ENCODE peak calls at places on chromosomes 13 and 19, in six cellular contexts. S is PC-3; G is prostate gland; W is astrocyte; T is neural progenitor cell; J is CD8-positive, alpha-beta T cell. L is an unnamed sample.

GRCh38 chr13:67390462-67391093 is 160.4 kb upstream of the PCDH9 start:
- DNase-seq in S (no peak), G (no peak), W (peak; percentile 55), T (no peak), J (no peak), L (no peak)

GRCh38 chr13:51148952-51149573 is 38.0 kb upstream of the C13orf42 start:
- DNase-seq in S (peak; percentile 50), G (peak; percentile 42), W (peak; percentile 47), T (peak; percentile 82), J (no peak), L (peak; percentile 26)

GRCh38 chr13:41520016-41520698 is 62.8 kb downstream of the RGCC start:
- DNase-seq in S (no peak), G (no peak), W (no peak), T (no peak), J (no peak), L (no peak)

GRCh38 chr13:65154661-65155447 is 2075.3 kb downstream of the PCDH9 start:
- DNase-seq in S (no peak), G (no peak), W (no peak), T (no peak), J (no peak), L (no peak)

GRCh38 chr13:111429064-111429558 is 108.7 kb downstream of the TEX29 start:
- DNase-seq in S (peak; percentile 47), G (no peak), W (no peak), T (peak; percentile 69), J (no peak), L (no peak)

GRCh38 chr13:24891476-24892108 is 127.6 kb downstream of the RNF17 start:
- DNase-seq in S (no peak), G (no peak), W (no peak), T (no peak), J (no peak), L (no peak)

GRCh38 chr13:36332986-36333385 is 13.2 kb downstream of the SPART start:
- DNase-seq in S (peak; percentile 33), G (no peak), W (no peak), T (no peak), J (no peak), L (peak; percentile 41)

GRCh38 chr13:59787679-59788078 is 376.0 kb downstream of the DIAPH3 start:
- DNase-seq in S (no peak), G (no peak), W (no peak), T (peak; percentile 66), J (no peak), L (no peak)

GRCh38 chr19:4172861-4173473 is 9.4 kb downstream of the SIRT6 start:
- DNase-seq in S (peak; percentile 24), G (peak; percentile 30), W (no peak), T (peak; percentile 92), J (peak; percentile 46), L (no peak)

GRCh38 chr13:85772379-85772778 is 26.8 kb downstream of the SLITRK6 start:
- DNase-seq in S (peak; percentile 4), G (no peak), W (peak; percentile 33), T (no peak), J (no peak), L (no peak)

GRCh38 chr13:26502826-26503225 is 54.7 kb upstream of the WASF3 start:
- DNase-seq in S (peak; percentile 10), G (no peak), W (peak; percentile 31), T (peak; percentile 40), J (no peak), L (peak; percentile 26)

GRCh38 chr13:101424381-101425155 is 8.3 kb upstream of the NALCN start:
- DNase-seq in S (peak; percentile 33), G (no peak), W (no peak), T (no peak), J (no peak), L (no peak)

GRCh38 chr19:31253816-31254551 is 95.3 kb downstream of the TSHZ3 start:
- DNase-seq in S (peak; percentile 46), G (peak; percentile 85), W (peak; percentile 47), T (no peak), J (no peak), L (peak; percentile 89)

GRCh38 chr19:16442386-16443276 is 29.1 kb downstream of the EPS15L1 start:
- DNase-seq in S (no peak), G (no peak), W (no peak), T (peak; percentile 15), J (no peak), L (no peak)

GRCh38 chr19:16446108-16447014 is 25.4 kb downstream of the EPS15L1 start:
- DNase-seq in S (no peak), G (no peak), W (no peak), T (no peak), J (no peak), L (no peak)

GRCh38 chr19:16447015-16447384 is 24.8 kb downstream of the EPS15L1 start:
- DNase-seq in S (no peak), G (no peak), W (peak; percentile 83), T (no peak), J (no peak), L (no peak)

GRCh38 chr19:16444273-16444597 is 27.5 kb downstream of the EPS15L1 start:
- DNase-seq in S (no peak), G (no peak), W (no peak), T (no peak), J (no peak), L (no peak)

GRCh38 chr19:16445238-16446107 is 26.3 kb downstream of the EPS15L1 start:
- DNase-seq in S (peak; percentile 52), G (no peak), W (peak; percentile 44), T (no peak), J (no peak), L (no peak)
- H3K27ac ChIP-seq in S (peak overlapping the region; percentile 55), G (no peak overlapping the region), W (peak overlapping the region; percentile 8), T (no peak overlapping the region), J (no peak overlapping the region), L (no peak overlapping the region)

DNA sequence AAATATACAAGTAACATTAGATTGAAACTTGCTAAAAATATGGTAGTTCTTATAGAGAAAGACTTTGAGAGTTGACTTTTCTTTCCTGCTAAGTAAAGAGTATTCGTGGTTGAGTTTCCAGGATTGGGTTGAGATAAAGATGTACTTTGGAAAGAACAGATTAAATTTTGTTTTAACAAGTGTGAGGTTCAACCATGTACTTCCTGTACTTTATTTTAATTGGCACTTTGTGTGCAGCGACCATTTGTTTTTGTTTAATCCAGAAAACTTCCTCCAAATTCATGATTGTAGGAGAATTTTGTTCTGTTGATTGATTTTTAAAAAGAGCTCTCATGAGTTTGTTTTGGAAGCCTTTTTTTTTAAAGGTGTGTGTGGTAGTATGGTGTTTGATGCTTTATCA is 46.9 kb downstream of the PAN3 start:
- DNase-seq in S (no peak), G (no peak), W (peak; percentile 7), T (no peak), J (no peak), L (no peak)
- TF ChIP-seq CTCF in S (no peak), G (no peak), W (no peak), T (no peak), J (no peak), L (no peak)

DNA sequence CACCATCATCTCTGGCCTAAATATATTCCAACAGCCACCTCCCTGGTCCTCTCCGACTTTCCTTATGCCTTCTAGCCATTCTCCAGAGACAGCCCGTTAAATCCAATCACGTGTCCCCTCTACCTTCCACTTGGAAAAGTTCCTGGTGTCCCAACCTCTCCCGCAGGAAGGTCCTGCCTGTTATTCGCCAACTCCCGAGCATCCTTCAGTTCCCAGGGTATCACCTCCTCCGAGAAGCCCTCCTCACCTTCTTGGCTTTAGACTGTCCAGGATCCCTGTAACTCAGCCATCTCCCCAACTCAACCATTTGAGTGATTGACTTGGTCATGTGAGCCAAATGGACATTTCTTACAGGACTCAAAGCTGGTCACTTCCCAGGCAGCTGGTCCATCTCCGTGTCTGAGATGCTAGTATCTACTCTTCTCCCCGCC is 28.1 kb upstream of the NANOS3 start:
- DNase-seq in S (peak; percentile 25), G (no peak), W (no peak), T (no peak), J (no peak), L (no peak)
- H3K4me1 ChIP-seq in S (peaks cover 78% of the 10 kb centered on the region), G (peaks cover 12% of the 10 kb centered on the region), W (peaks cover 66% of the 10 kb centered on the region), T (peaks cover 14% of the 10 kb centered on the region), J (peaks cover 51% of the 10 kb centered on the region), L (peaks cover 40% of the 10 kb centered on the region)

DNA sequence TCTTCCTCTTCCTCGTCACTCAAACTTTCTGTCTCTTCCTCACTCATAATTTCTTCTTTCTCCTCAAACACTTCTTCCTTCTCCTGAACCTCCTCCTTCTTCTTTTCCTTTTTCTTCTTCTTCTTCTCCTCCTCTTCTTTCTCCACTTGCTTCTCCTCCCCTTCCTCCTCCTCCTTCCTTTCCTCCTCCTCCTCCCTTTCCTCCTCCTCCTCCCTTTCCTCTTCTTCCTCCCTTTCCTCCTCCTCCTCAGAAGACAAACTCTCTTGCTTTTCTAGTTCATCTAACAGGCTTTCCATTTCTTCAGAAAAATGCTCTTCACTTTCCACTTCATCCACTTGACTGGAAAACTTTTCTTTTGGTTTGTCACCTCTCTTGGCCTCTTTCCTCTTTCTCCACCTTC is 19.8 kb downstream of the WDR87 start:
- DNase-seq in S (no peak), G (no peak), W (no peak), T (no peak), J (no peak), L (no peak)
- H3K27ac ChIP-seq in S (no peak overlapping the region), G (no peak overlapping the region), W (no peak overlapping the region), T (no peak overlapping the region), J (no peak overlapping the region), L (no peak overlapping the region)

GRCh38 chr19:44851427-44851826 is 5.3 kb downstream of the NECTIN2 start:
- DNase-seq in S (no peak), G (no peak), W (no peak), T (no peak), J (no peak), L (no peak)

GRCh38 chr19:44848036-44848804 is 2.1 kb downstream of the NECTIN2 start:
- DNase-seq in S (peak; percentile 30), G (peak; percentile 21), W (peak; percentile 42), T (peak; percentile 67), J (no peak), L (peak; percentile 9)

GRCh38 chr19:44847144-44848035 is 1.3 kb downstream of the NECTIN2 start:
- DNase-seq in S (peak; percentile 62), G (peak; percentile 86), W (peak; percentile 39), T (peak; percentile 75), J (no peak), L (peak; percentile 19)

GRCh38 chr19:44848805-44849457 is 2.8 kb downstream of the NECTIN2 start:
- DNase-seq in S (no peak), G (no peak), W (no peak), T (peak; percentile 67), J (no peak), L (no peak)

DNA sequence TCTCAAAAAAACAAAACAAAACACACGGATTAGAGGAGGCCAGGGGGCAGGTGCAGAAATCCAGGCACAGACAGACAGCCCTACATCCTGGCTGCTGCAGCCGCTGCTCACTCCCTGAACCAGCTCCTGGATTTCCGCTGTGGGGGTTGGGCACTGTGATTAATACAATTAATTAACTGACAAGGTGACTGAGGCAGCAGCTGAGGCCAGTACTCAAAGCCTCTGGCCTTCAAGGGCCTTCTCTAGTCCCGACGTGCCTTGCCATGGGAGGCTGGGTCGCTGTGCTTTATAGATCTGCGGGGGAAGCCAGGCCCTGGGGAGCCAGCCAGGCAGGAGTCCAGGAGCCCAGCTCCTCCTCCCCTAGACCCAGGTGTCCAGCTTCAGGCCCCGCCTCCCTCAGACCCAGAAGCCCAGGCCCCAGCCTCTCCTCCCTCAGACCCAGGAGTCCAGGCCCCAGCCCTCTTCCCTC is 4.6 kb downstream of the NECTIN2 start:
- DNase-seq in S (no peak), G (no peak), W (no peak), T (no peak), J (no peak), L (no peak)
- TF ChIP-seq CTCF in S (no peak), G (no peak), W (no peak), T (no peak), J (no peak), L (no peak)